ENCODE peak calls at places on chromosomes 6 and 20, in ten cellular contexts. G, A, M, D, P, B, Y, R, O and U are unnamed samples.

GRCh38 chr6:39377530-39377929 is 55.0 kb upstream of the KCNK16 start:
- DNase-seq in G (peak), A (peak), M (no peak), D (peak), P (peak), B (peak), Y (peak), R (peak), O (peak), U (no peak)

GRCh38 chr6:51570168-51570921 is 517.1 kb downstream of the PKHD1 start:
- DNase-seq in G (no peak), A (no peak), M (no peak), D (no peak), P (no peak), B (no peak), Y (no peak), R (no peak), O (no peak), U (no peak)

GRCh38 chr6:2765896-2766766 is 938 bp downstream of the WRNIP1 start:
- DNase-seq in G (peak), A (peak), M (peak), D (no peak), P (peak), B (peak), Y (peak), R (no peak), O (no peak), U (no peak)

GRCh38 chr6:129353067-129353466 is 356.9 kb downstream of the ARHGAP18 start:
- DNase-seq in G (no peak), A (no peak), M (peak), D (no peak), P (peak), B (no peak), Y (no peak), R (no peak), O (no peak), U (no peak)

GRCh38 chr6:152206072-152206818 is 398.8 kb downstream of the ESR1 start:
- DNase-seq in G (peak), A (no peak), M (peak), D (no peak), P (peak), B (no peak), Y (no peak), R (peak), O (peak), U (no peak)

GRCh38 chr6:56624046-56624727 is 18.5 kb downstream of the DST start:
- DNase-seq in G (peak), A (no peak), M (no peak), D (no peak), P (no peak), B (no peak), Y (no peak), R (no peak), O (peak), U (no peak)

GRCh38 chr20:43040427-43040826 is 149.3 kb downstream of the PTPRT start:
- DNase-seq in G (peak), A (no peak), M (no peak), D (no peak), P (no peak), B (no peak), Y (no peak), R (peak), O (peak), U (no peak)

GRCh38 chr6:129141499-129141898 is 258.6 kb downstream of the LAMA2 start:
- DNase-seq in G (no peak), A (no peak), M (no peak), D (no peak), P (no peak), B (no peak), Y (no peak), R (no peak), O (no peak), U (no peak)

GRCh38 chr6:31007694-31008093 is 2.6 kb upstream of the MUC22 start:
- DNase-seq in G (peak), A (no peak), M (no peak), D (no peak), P (no peak), B (peak), Y (no peak), R (no peak), O (no peak), U (no peak)

GRCh38 chr6:114000066-114000465 is 29.1 kb upstream of the HDAC2 start:
- DNase-seq in G (no peak), A (no peak), M (no peak), D (no peak), P (no peak), B (no peak), Y (no peak), R (no peak), O (no peak), U (no peak)

GRCh38 chr20:53354314-53354713 is 239.3 kb downstream of the ZNF217 start:
- DNase-seq in G (no peak), A (no peak), M (no peak), D (no peak), P (no peak), B (no peak), Y (no peak), R (no peak), O (no peak), U (no peak)

GRCh38 chr6:1868561-1869261 is 259.0 kb downstream of the FOXC1 start:
- DNase-seq in G (no peak), A (no peak), M (no peak), D (no peak), P (no peak), B (no peak), Y (no peak), R (no peak), O (no peak), U (no peak)

GRCh38 chr6:52509281-52510212 is 67.3 kb downstream of the TRAM2 start:
- DNase-seq in G (no peak), A (no peak), M (no peak), D (no peak), P (no peak), B (no peak), Y (no peak), R (no peak), O (no peak), U (no peak)

GRCh38 chr6:129364767-129365166 is 345.2 kb downstream of the ARHGAP18 start:
- DNase-seq in G (no peak), A (no peak), M (no peak), D (no peak), P (no peak), B (no peak), Y (no peak), R (no peak), O (no peak), U (no peak)

GRCh38 chr6:10855233-10855632 is 16.9 kb upstream of the MAK start:
- DNase-seq in G (no peak), A (no peak), M (no peak), D (no peak), P (peak), B (no peak), Y (no peak), R (no peak), O (no peak), U (peak)

GRCh38 chr6:155301867-155302266 is 12.4 kb downstream of the TFB1M start:
- DNase-seq in G (no peak), A (no peak), M (no peak), D (no peak), P (no peak), B (no peak), Y (no peak), R (no peak), O (no peak), U (no peak)

GRCh38 chr6:51951924-51952323 is 135.5 kb downstream of the PKHD1 start:
- DNase-seq in G (no peak), A (no peak), M (no peak), D (no peak), P (no peak), B (no peak), Y (no peak), R (no peak), O (no peak), U (no peak)

GRCh38 chr6:37696841-37697735 is 595 bp downstream of the MDGA1 start:
- DNase-seq in G (no peak), A (peak), M (peak), D (no peak), P (no peak), B (no peak), Y (peak), R (peak), O (no peak), U (no peak)

GRCh38 chr6:101296184-101296583 is 97.3 kb upstream of the GRIK2 start:
- DNase-seq in G (no peak), A (no peak), M (no peak), D (no peak), P (no peak), B (no peak), Y (peak), R (no peak), O (no peak), U (no peak)

GRCh38 chr6:30000156-30000791 is 57.9 kb downstream of the HLA-A start:
- DNase-seq in G (no peak), A (no peak), M (no peak), D (no peak), P (no peak), B (no peak), Y (no peak), R (no peak), O (no peak), U (no peak)

GRCh38 chr6:68976260-68976659 is 341.2 kb downstream of the ADGRB3 start:
- DNase-seq in G (no peak), A (no peak), M (no peak), D (no peak), P (no peak), B (no peak), Y (no peak), R (no peak), O (no peak), U (no peak)

GRCh38 chr20:63977392-63978276 is 1.8 kb downstream of the SAMD10 start:
- DNase-seq in G (peak), A (no peak), M (no peak), D (no peak), P (no peak), B (no peak), Y (no peak), R (no peak), O (peak), U (no peak)

GRCh38 chr6:118939683-118940082 is 4.7 kb upstream of the MCM9 start:
- DNase-seq in G (no peak), A (no peak), M (no peak), D (no peak), P (no peak), B (peak), Y (no peak), R (no peak), O (no peak), U (no peak)

GRCh38 chr6:3939964-3940363 is 90.8 kb downstream of the FAM50B start:
- DNase-seq in G (no peak), A (no peak), M (no peak), D (no peak), P (no peak), B (no peak), Y (no peak), R (no peak), O (no peak), U (peak)

GRCh38 chr6:165448210-165448609 is 138.8 kb upstream of the C6orf118 start:
- DNase-seq in G (peak), A (no peak), M (no peak), D (no peak), P (no peak), B (no peak), Y (no peak), R (no peak), O (no peak), U (no peak)

GRCh38 chr6:14450133-14451040 is 332.8 kb downstream of the CD83 start:
- DNase-seq in G (no peak), A (no peak), M (no peak), D (no peak), P (no peak), B (no peak), Y (no peak), R (no peak), O (no peak), U (no peak)

GRCh38 chr20:53751394-53752368 is 158.0 kb upstream of the ZNF217 start:
- DNase-seq in G (peak), A (no peak), M (peak), D (no peak), P (peak), B (peak), Y (no peak), R (no peak), O (no peak), U (no peak)

GRCh38 chr6:31622678-31623077 is 2.2 kb downstream of the PRRC2A start:
- DNase-seq in G (no peak), A (no peak), M (peak), D (no peak), P (no peak), B (peak), Y (peak), R (no peak), O (no peak), U (no peak)

GRCh38 chr6:77653817-77654216 is 978 bp downstream of the MEI4 start:
- DNase-seq in G (no peak), A (no peak), M (no peak), D (no peak), P (no peak), B (no peak), Y (no peak), R (no peak), O (no peak), U (no peak)

GRCh38 chr6:153965996-153966395 is 73.0 kb upstream of the OPRM1 start:
- DNase-seq in G (no peak), A (no peak), M (no peak), D (no peak), P (no peak), B (no peak), Y (no peak), R (no peak), O (no peak), U (no peak)

GRCh38 chr6:15811107-15811506 is 148.3 kb upstream of the DTNBP1 start:
- DNase-seq in G (no peak), A (no peak), M (no peak), D (no peak), P (no peak), B (no peak), Y (no peak), R (no peak), O (no peak), U (no peak)

GRCh38 chr6:27472182-27472616 is 706 bp downstream of the ZNF184 start:
- DNase-seq in G (peak), A (peak), M (no peak), D (no peak), P (peak), B (peak), Y (peak), R (no peak), O (peak), U (no peak)

GRCh38 chr20:35837577-35838195 is 65.9 kb downstream of the PHF20 start:
- DNase-seq in G (no peak), A (no peak), M (no peak), D (no peak), P (no peak), B (no peak), Y (no peak), R (no peak), O (no peak), U (no peak)

GRCh38 chr6:136723780-136724179 is 68.5 kb downstream of the MAP3K5 start:
- DNase-seq in G (no peak), A (no peak), M (no peak), D (no peak), P (no peak), B (peak), Y (no peak), R (no peak), O (no peak), U (no peak)

GRCh38 chr6:68718379-68719073 is 83.4 kb downstream of the ADGRB3 start:
- DNase-seq in G (peak), A (no peak), M (no peak), D (no peak), P (no peak), B (no peak), Y (no peak), R (no peak), O (no peak), U (no peak)

GRCh38 chr20:17995967-17996819 is 27.4 kb downstream of the MGME1 start:
- DNase-seq in G (peak), A (peak), M (no peak), D (no peak), P (no peak), B (no peak), Y (peak), R (no peak), O (peak), U (no peak)

GRCh38 chr20:5096463-5096862 is 23.3 kb downstream of the PCNA start:
- DNase-seq in G (no peak), A (no peak), M (no peak), D (no peak), P (no peak), B (no peak), Y (no peak), R (no peak), O (no peak), U (no peak)

GRCh38 chr20:33419140-33419974 is 18.0 kb upstream of the CDK5RAP1 start:
- DNase-seq in G (no peak), A (peak), M (no peak), D (no peak), P (no peak), B (no peak), Y (peak), R (no peak), O (no peak), U (no peak)

GRCh38 chr20:33412484-33412838 is 11.1 kb upstream of the CDK5RAP1 start:
- DNase-seq in G (no peak), A (no peak), M (no peak), D (no peak), P (no peak), B (no peak), Y (no peak), R (no peak), O (no peak), U (no peak)

GRCh38 chr20:33411711-33412483 is 10.6 kb upstream of the CDK5RAP1 start:
- DNase-seq in G (no peak), A (no peak), M (no peak), D (no peak), P (no peak), B (no peak), Y (no peak), R (no peak), O (no peak), U (no peak)

GRCh38 chr20:33418033-33418432 is 16.7 kb upstream of the CDK5RAP1 start:
- DNase-seq in G (no peak), A (no peak), M (no peak), D (no peak), P (no peak), B (no peak), Y (no peak), R (no peak), O (no peak), U (no peak)

DNA sequence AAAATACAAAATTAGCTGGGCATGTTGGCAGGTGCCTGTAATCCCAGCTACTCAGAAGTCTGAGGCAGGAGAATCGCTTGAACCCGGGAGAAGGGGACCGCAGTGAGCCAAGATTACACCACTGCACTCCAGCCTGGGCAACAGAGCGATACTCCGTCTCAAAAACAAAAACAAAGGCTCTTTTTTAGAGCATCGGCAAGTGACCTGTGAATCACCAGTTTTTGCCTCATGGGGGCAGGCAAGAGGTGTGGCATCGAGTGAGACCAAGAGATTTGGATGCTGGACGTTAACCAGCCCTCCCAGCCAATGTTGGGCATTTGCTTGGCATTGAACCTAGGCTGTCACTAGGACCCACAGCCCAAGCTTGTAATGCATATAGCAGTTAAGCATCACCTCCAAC is 14.6 kb upstream of the CDK5RAP1 start:
- DNase-seq in G (peak), A (peak), M (peak), D (no peak), P (no peak), B (no peak), Y (peak), R (peak), O (peak), U (no peak)
- TF ChIP-seq EP300 in G (no peak), A (no peak), M (no peak), D (no peak), P (no peak), B (no peak), Y (no peak), R (no peak), O (no peak), U (no peak)

DNA sequence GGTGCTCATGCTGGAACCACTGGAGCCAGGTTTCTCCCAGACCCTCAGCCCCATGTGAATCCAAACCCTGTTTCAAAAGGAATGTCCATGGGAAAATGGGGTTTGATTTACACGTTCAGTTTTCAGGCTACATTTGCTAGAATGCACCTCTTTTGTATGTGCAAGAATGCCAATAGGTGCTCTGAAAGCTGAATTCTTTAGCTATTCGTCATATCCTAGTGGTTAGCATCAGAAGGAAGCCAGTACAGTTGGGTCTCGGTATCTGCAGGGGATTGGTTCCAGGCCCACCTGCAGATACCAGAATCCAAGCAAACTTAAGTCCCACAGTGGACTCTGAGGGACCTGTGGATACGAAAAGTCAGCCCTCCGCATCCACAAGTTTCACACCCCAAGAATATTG is 93.4 kb downstream of the UST start:
- DNase-seq in G (no peak), A (no peak), M (no peak), D (no peak), P (no peak), B (no peak), Y (no peak), R (no peak), O (no peak), U (no peak)
- TF ChIP-seq CTCF in G (no peak), A (no peak), M (no peak), D (no peak), P (no peak), B (no peak), Y (no peak), R (no peak), O (no peak), U (no peak)

GRCh38 chr6:28747631-28748157 is 176.1 kb downstream of the TRIM27 start:
- DNase-seq in G (peak), A (no peak), M (no peak), D (no peak), P (no peak), B (no peak), Y (no peak), R (peak), O (peak), U (peak)
- TF ChIP-seq EP300 in G (no peak), A (no peak), M (no peak), D (no peak), P (no peak), B (no peak), Y (no peak), R (no peak), O (no peak), U (no peak)

DNA sequence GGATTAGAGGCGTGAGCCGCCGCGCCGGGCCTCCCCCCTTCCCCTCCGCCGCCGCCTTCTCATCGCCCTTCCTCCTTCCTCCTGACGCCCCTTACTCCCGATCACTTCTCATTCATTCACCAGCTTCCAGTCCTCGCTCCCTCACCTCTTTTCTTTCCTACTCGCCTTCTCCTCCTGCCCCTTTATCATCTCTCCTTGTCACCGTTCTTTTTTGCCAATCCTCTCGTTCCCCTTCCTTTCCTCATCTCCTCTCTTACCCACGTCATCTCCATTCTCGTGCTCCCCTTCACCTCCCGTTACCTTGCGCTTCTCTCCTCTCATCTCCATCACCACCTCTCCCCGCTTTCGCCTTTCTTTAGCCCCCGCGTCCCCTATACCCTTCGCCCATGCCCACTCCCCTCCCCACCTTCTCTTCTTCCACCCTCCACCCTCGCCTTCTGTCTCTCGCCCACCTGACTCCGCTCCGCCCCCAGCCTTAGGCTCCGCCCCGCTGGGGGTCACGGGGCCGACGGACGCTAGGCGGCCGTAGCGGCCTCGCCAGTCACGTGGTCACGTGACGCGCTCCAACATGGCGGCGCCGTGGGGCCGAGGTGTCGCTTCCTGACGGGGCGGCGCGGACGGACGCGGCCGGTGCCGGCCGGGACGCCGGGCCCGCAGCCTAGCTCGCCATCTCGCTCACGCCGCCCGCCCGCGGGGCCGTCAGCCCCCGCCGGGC is at the start of gene ARFGEF2:
- DNase-seq in G (peak), A (peak), M (peak), D (peak), P (peak), B (peak), Y (peak), R (peak), O (peak), U (peak)
- TF ChIP-seq CTCF in G (no peak), A (no peak), M (no peak), D (no peak), P (peak), B (no peak), Y (no peak), R (no peak), O (peak), U (no peak)

DNA sequence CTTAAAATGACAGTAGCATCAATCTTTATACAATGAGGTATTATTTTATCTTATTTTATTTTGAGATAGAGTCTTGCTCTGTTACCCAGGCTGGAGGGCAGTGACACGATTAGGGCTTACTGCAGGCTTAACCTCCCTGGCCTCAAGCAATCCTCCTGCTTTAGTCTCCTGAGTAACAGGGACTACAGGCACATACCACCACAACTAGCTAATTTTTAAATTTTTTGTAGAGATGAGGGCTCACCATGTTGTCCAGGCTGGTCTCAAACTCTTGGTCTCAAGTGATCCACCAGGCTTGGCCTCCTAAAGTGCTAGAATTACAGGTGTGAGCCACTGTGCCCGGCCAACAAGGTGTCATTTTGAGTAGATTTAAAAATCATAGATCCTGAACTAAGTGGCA is 125.9 kb downstream of the PDSS2 start:
- DNase-seq in G (no peak), A (no peak), M (no peak), D (no peak), P (no peak), B (no peak), Y (no peak), R (no peak), O (no peak), U (no peak)
- TF ChIP-seq EP300 in G (no peak), A (no peak), M (no peak), D (no peak), P (no peak), B (no peak), Y (no peak), R (no peak), O (no peak), U (no peak)